ENCODE peak calls at places on chromosome 19, in four cellular contexts. W is GM13977; H is CD8-positive, alpha-beta memory T cell; X is AG08396. V is an unnamed sample.

GRCh38 chr19:46073268-46073922 is 32.6 kb upstream of the IGFL4 start:
- DNase-seq in X (no peak), W (no peak), H (no peak), V (no peak)

GRCh38 chr19:46716013-46716671 is 772 bp downstream of the PRKD2 start:
- DNase-seq in W (no peak), H (no peak), X (peak), V (no peak)

GRCh38 chr19:5707576-5708575 is 12.1 kb downstream of the LONP1 start:
- DNase-seq in H (no peak), W (peak), X (peak), V (no peak)

GRCh38 chr19:35533822-35534521 is 716 bp downstream of the GAPDHS start:
- DNase-seq in W (no peak), H (peak), X (peak), V (peak)

GRCh38 chr19:53015159-53015558 is 1.4 kb downstream of the ERVV-1 start:
- DNase-seq in X (no peak), H (no peak), W (no peak), V (no peak)

GRCh38 chr19:23403024-23403423 is 7.8 kb upstream of the ZNF91 start:
- DNase-seq in H (no peak), W (no peak), X (no peak), V (no peak)

GRCh38 chr19:43504426-43505185 is at the start of gene PHLDB3:
- DNase-seq in H (no peak), X (no peak), W (peak), V (no peak)

GRCh38 chr19:49011194-49011593 is 5.7 kb downstream of the LHB start:
- DNase-seq in W (no peak), H (no peak), X (no peak), V (no peak)

GRCh38 chr19:46392252-46392801 is 21.0 kb downstream of the CCDC8 start:
- DNase-seq in X (peak), H (no peak), W (no peak), V (no peak)

GRCh38 chr19:37943480-37943879 is 36.5 kb downstream of the SIPA1L3 start:
- DNase-seq in W (no peak), H (no peak), X (no peak), V (no peak)

GRCh38 chr19:16377521-16377920 is 52.9 kb downstream of the KLF2 start:
- DNase-seq in W (no peak), H (no peak), X (no peak), V (no peak)

GRCh38 chr19:53308339-53308811 is 25.2 kb upstream of the ZNF845 start:
- DNase-seq in X (peak), H (no peak), W (no peak), V (peak)

GRCh38 chr19:10388957-10389356 is 8.6 kb upstream of the TYK2 start:
- DNase-seq in X (peak), W (peak), H (peak), V (peak)

GRCh38 chr19:55694656-55695491 is 19.8 kb downstream of the EPN1 start:
- DNase-seq in X (no peak), H (no peak), W (no peak), V (no peak)

GRCh38 chr19:19259741-19260140 is 13.4 kb downstream of the TM6SF2 start:
- DNase-seq in H (no peak), W (no peak), X (peak), V (peak)

GRCh38 chr19:6475321-6476108 is 6.1 kb downstream of the DENND1C start:
- DNase-seq in W (no peak), X (no peak), H (no peak), V (peak)

GRCh38 chr19:17616961-17617806 is 61.7 kb downstream of the COLGALT1 start:
- DNase-seq in W (no peak), X (peak), H (no peak), V (peak)

GRCh38 chr19:39246951-39247669 is 1.5 kb downstream of the IFNL4 start:
- DNase-seq in H (no peak), X (no peak), W (no peak), V (peak)

GRCh38 chr19:55580628-55581144 is at the start of gene ZNF579:
- DNase-seq in H (peak), X (peak), W (peak), V (peak)

GRCh38 chr19:4432918-4433506 is 24.6 kb downstream of the UBXN6 start:
- DNase-seq in W (no peak), H (no peak), X (no peak), V (no peak)

GRCh38 chr19:12648088-12648487 is 18.5 kb downstream of the MAN2B1 start:
- DNase-seq in W (no peak), H (no peak), X (peak), V (peak)

GRCh38 chr19:45087531-45087930 is 5.4 kb upstream of the PPP1R37 start:
- DNase-seq in H (peak), W (no peak), X (no peak), V (no peak)

GRCh38 chr19:42249149-42249750 is 5.7 kb downstream of the ERF start:
- DNase-seq in X (no peak), H (no peak), W (no peak), V (no peak)

GRCh38 chr19:45645631-45646344 is 6.6 kb upstream of the EML2 start:
- DNase-seq in X (peak), W (peak), H (peak), V (peak)

GRCh38 chr19:55223291-55224037 is 5.1 kb downstream of the TMEM86B start:
- DNase-seq in H (no peak), W (no peak), X (no peak), V (no peak)

GRCh38 chr19:57633832-57634131 is 814 bp downstream of the ZNF211 start:
- DNase-seq in X (no peak), H (no peak), W (no peak), V (no peak)

GRCh38 chr19:46825731-46826055 is 25.0 kb downstream of the AP2S1 start:
- DNase-seq in W (no peak), X (no peak), H (no peak), V (no peak)

GRCh38 chr19:48350856-48351255 is 12.9 kb downstream of the TMEM143 start:
- DNase-seq in H (no peak), X (no peak), W (no peak), V (no peak)

GRCh38 chr19:6126335-6126974 is 9.0 kb upstream of the ACSBG2 start:
- DNase-seq in H (peak), W (peak), X (peak), V (peak)

GRCh38 chr19:18110833-18111232 is 13.3 kb downstream of the MAST3 start:
- DNase-seq in W (no peak), X (no peak), H (no peak), V (no peak)

GRCh38 chr19:58305932-58306323 is 751 bp downstream of the ERVK3-1 start:
- DNase-seq in W (no peak), H (no peak), X (peak), V (no peak)

GRCh38 chr19:16957151-16957662 is 68.4 kb downstream of the F2RL3 start:
- DNase-seq in X (no peak), W (no peak), H (no peak), V (no peak)

GRCh38 chr19:28990522-28990921 is 222.4 kb downstream of the UQCRFS1 start:
- DNase-seq in X (no peak), H (no peak), W (no peak), V (peak)

GRCh38 chr19:13102666-13103584 is at the start of gene LYL1:
- DNase-seq in W (peak), H (no peak), X (peak), V (peak)

GRCh38 chr19:13024126-13024957 is 29.1 kb downstream of the NFIX start:
- DNase-seq in H (no peak), W (no peak), X (no peak), V (peak)

GRCh38 chr19:5567971-5568407 is 236 bp upstream of the TINCR start:
- DNase-seq in H (no peak), W (no peak), X (no peak), V (peak)